ENCODE peak calls at places on chromosomes 11 and 22, in four cellular contexts. One of them, this sample, is unnamed.

GRCh38 chr11:107856180-107856980 is 2.2 kb downstream of the SLC35F2 start:
- DNase-seq in fibroblast of the aortic adventitia: no peak
- DNase-seq in MM.1S: no peak
- DNase-seq in AG09309: no peak
- DNase-seq in this sample: no peak

GRCh38 chr22:46587067-46587471 is 33.1 kb upstream of the GRAMD4 start:
- DNase-seq in fibroblast of the aortic adventitia: no peak
- DNase-seq in MM.1S: no peak
- DNase-seq in AG09309: no peak
- DNase-seq in this sample: no peak

GRCh38 chr11:90774727-90775572 is 552.1 kb upstream of the CHORDC1 start:
- DNase-seq in fibroblast of the aortic adventitia: no peak
- DNase-seq in MM.1S: no peak
- DNase-seq in AG09309: no peak
- DNase-seq in this sample: no peak

GRCh38 chr11:129131361-129131760 is 60.8 kb downstream of the ARHGAP32 start:
- DNase-seq in fibroblast of the aortic adventitia: no peak
- DNase-seq in MM.1S: no peak
- DNase-seq in AG09309: peak; percentile 40
- DNase-seq in this sample: no peak

GRCh38 chr11:57294225-57295131 is 30.3 kb downstream of the TNKS1BP1 start:
- DNase-seq in fibroblast of the aortic adventitia: peak; percentile 72
- DNase-seq in MM.1S: no peak
- DNase-seq in AG09309: no peak
- DNase-seq in this sample: no peak

GRCh38 chr11:120505801-120506425 is 5.6 kb upstream of the GRIK4 start:
- DNase-seq in fibroblast of the aortic adventitia: no peak
- DNase-seq in MM.1S: peak; percentile 80
- DNase-seq in AG09309: no peak
- DNase-seq in this sample: no peak

GRCh38 chr11:65013692-65014145 is 241 bp upstream of the ARL2 start:
- DNase-seq in fibroblast of the aortic adventitia: peak; percentile 87
- DNase-seq in MM.1S: peak; percentile 91
- DNase-seq in AG09309: peak; percentile 45
- DNase-seq in this sample: no peak

GRCh38 chr22:39966522-39966921 is 6.3 kb downstream of the TMA7B start:
- DNase-seq in fibroblast of the aortic adventitia: peak; percentile 25
- DNase-seq in MM.1S: no peak
- DNase-seq in AG09309: no peak
- DNase-seq in this sample: no peak

GRCh38 chr11:77065878-77066228 is 918 bp upstream of the CAPN5 start:
- DNase-seq in fibroblast of the aortic adventitia: peak; percentile 64
- DNase-seq in MM.1S: no peak
- DNase-seq in AG09309: no peak
- DNase-seq in this sample: no peak

GRCh38 chr11:67504023-67504949 is 877 bp downstream of the PITPNM1 start:
- DNase-seq in fibroblast of the aortic adventitia: no peak
- DNase-seq in MM.1S: no peak
- DNase-seq in AG09309: no peak
- DNase-seq in this sample: no peak

GRCh38 chr11:69063671-69064260 is 15.0 kb downstream of the TPCN2 start:
- DNase-seq in fibroblast of the aortic adventitia: no peak
- DNase-seq in MM.1S: no peak
- DNase-seq in AG09309: no peak
- DNase-seq in this sample: no peak

GRCh38 chr11:959027-959426 is 33.4 kb downstream of the AP2A2 start:
- DNase-seq in fibroblast of the aortic adventitia: no peak
- DNase-seq in MM.1S: no peak
- DNase-seq in AG09309: no peak
- DNase-seq in this sample: no peak

GRCh38 chr22:50059185-50059880 is 1.2 kb upstream of the TTLL8 start:
- DNase-seq in fibroblast of the aortic adventitia: peak; percentile 43
- DNase-seq in MM.1S: peak; percentile 75
- DNase-seq in AG09309: peak; percentile 0
- DNase-seq in this sample: no peak
- TF ChIP-seq CTCF in fibroblast of the aortic adventitia: peak; percentile 22
- TF ChIP-seq CTCF in MM.1S: no peak
- TF ChIP-seq CTCF in AG09309: no peak
- TF ChIP-seq CTCF in this sample: no peak

DNA sequence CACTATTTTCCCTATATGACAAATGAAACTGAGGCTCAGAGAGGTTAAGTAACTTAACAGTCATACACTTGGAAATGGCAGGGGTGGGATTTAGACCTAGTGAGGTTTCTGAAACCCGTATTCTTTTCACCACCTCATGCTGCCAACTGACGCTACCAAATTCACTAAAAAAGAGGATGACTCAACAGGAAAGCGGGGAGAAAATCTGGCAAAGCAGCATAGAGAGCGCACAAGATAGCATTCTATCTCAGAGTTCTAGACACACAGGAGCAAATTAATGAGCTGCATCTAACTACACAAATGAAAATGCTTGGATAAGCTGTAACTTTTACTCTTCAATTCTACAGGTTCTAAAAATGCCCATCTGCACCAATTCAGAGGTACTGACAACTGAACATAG is 136.4 kb downstream of the RBFOX2 start:
- DNase-seq in fibroblast of the aortic adventitia: peak; percentile 78
- DNase-seq in MM.1S: no peak
- DNase-seq in AG09309: peak; percentile 48
- DNase-seq in this sample: no peak
- H3K4me3 ChIP-seq in fibroblast of the aortic adventitia: no peak overlapping the region
- H3K4me3 ChIP-seq in MM.1S: no peak overlapping the region
- H3K4me3 ChIP-seq in AG09309: no peak overlapping the region
- H3K4me3 ChIP-seq in this sample: no peak overlapping the region

GRCh38 chr11:34501962-34502361 is 11.6 kb downstream of the ELF5 start:
- DNase-seq in fibroblast of the aortic adventitia: no peak
- DNase-seq in MM.1S: no peak
- DNase-seq in AG09309: no peak
- DNase-seq in this sample: no peak

GRCh38 chr11:34499719-34500505 is 13.7 kb downstream of the ELF5 start:
- DNase-seq in fibroblast of the aortic adventitia: no peak
- DNase-seq in MM.1S: no peak
- DNase-seq in AG09309: no peak
- DNase-seq in this sample: no peak

GRCh38 chr11:34505874-34506273 is 7.7 kb downstream of the ELF5 start:
- DNase-seq in fibroblast of the aortic adventitia: no peak
- DNase-seq in MM.1S: no peak
- DNase-seq in AG09309: no peak
- DNase-seq in this sample: no peak

GRCh38 chr11:34501500-34501899 is 12.1 kb downstream of the ELF5 start:
- DNase-seq in fibroblast of the aortic adventitia: peak; percentile 92
- DNase-seq in MM.1S: no peak
- DNase-seq in AG09309: peak; percentile 73
- DNase-seq in this sample: peak; percentile 87

GRCh38 chr11:34502949-34503348 is 10.6 kb downstream of the ELF5 start:
- DNase-seq in fibroblast of the aortic adventitia: no peak
- DNase-seq in MM.1S: no peak
- DNase-seq in AG09309: no peak
- DNase-seq in this sample: no peak
- TF ChIP-seq CTCF in fibroblast of the aortic adventitia: peak; percentile 7
- TF ChIP-seq CTCF in MM.1S: no peak
- TF ChIP-seq CTCF in AG09309: peak; percentile 16
- TF ChIP-seq CTCF in this sample: no peak

GRCh38 chr22:49856343-49856742 is 2.7 kb downstream of the ZBED4 start:
- DNase-seq in fibroblast of the aortic adventitia: no peak
- DNase-seq in MM.1S: no peak
- DNase-seq in AG09309: no peak
- DNase-seq in this sample: no peak

GRCh38 chr22:49861642-49862407 is 8.2 kb downstream of the ZBED4 start:
- DNase-seq in fibroblast of the aortic adventitia: no peak
- DNase-seq in MM.1S: no peak
- DNase-seq in AG09309: no peak
- DNase-seq in this sample: no peak

GRCh38 chr22:49856766-49857618 is 3.3 kb downstream of the ZBED4 start:
- DNase-seq in fibroblast of the aortic adventitia: no peak
- DNase-seq in MM.1S: no peak
- DNase-seq in AG09309: no peak
- DNase-seq in this sample: no peak

GRCh38 chr22:49855491-49855911 is 1.9 kb downstream of the ZBED4 start:
- DNase-seq in fibroblast of the aortic adventitia: peak; percentile 26
- DNase-seq in MM.1S: no peak
- DNase-seq in AG09309: no peak
- DNase-seq in this sample: no peak

DNA sequence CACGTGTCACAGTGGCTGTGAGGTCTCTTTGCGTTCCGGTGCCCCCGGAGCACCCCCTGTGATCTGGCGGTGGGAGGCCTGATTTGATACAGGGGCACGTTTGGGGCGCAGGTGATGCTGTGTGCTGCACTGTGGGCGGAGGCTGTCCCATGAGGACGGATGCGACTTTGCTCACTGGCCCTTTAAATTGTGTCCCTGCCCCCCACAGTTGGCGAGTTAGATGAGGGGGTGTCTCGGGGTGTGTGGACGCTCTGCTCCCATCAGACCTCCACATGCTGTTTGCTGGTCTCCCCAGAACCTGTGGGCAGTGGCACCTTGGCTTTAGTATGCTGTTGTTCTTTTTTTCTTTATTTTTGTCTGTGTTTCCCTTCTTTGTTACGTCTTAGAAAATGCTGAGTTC is 5.2 kb downstream of the ZBED4 start:
- DNase-seq in fibroblast of the aortic adventitia: no peak
- DNase-seq in MM.1S: no peak
- DNase-seq in AG09309: no peak
- DNase-seq in this sample: no peak
- H3K4me3 ChIP-seq in fibroblast of the aortic adventitia: no peak overlapping the region
- H3K4me3 ChIP-seq in MM.1S: no peak overlapping the region
- H3K4me3 ChIP-seq in AG09309: no peak overlapping the region
- H3K4me3 ChIP-seq in this sample: no peak overlapping the region

DNA sequence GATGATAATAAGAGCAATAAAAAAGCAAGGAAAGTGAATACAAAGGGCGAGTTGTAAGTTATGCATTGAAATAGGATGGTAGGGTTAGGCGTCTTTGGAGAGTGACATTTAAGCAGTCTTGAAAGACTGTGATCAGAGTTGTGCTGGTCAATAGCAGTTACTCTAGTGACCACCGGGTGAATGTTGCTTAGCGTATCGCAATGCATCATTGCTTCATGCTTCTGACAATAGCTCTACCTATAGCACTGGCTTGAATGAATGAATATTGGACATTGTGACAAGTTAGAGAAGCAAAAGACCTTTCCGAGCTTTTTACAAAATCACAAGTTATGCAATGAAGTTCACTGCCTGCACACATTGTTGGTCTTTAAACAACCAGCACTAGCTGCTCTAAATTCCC is 7.7 kb upstream of the OR8B12 start:
- DNase-seq in fibroblast of the aortic adventitia: no peak
- DNase-seq in MM.1S: no peak
- DNase-seq in AG09309: no peak
- DNase-seq in this sample: no peak
- TF ChIP-seq CTCF in fibroblast of the aortic adventitia: no peak
- TF ChIP-seq CTCF in MM.1S: peak; percentile 8
- TF ChIP-seq CTCF in AG09309: no peak
- TF ChIP-seq CTCF in this sample: no peak